ENCODE peak calls at places on chromosomes 13 and 19, in seven cellular contexts. One of them, this sample, is unnamed.
A peak's percentile ranks its signal among the peaks of the same experiment; 100 is the strongest.

GRCh38 chr13:57630661-57631606 is 610 bp upstream of the PCDH17 start:
- DNase-seq in T-helper 1 cell: no peak
- DNase-seq in activated CD4-positive, CD25-positive, alpha-beta regulatory T cell: no peak
- DNase-seq in MCF 10A: no peak
- DNase-seq in AG10803: no peak
- DNase-seq in T1000: peak; percentile 10
- DNase-seq in cardiac muscle cell: peak; percentile 30
- DNase-seq in this sample: no peak

GRCh38 chr13:98482476-98483444 is 94.1 kb downstream of the STK24 start:
- DNase-seq in T-helper 1 cell: no peak
- DNase-seq in activated CD4-positive, CD25-positive, alpha-beta regulatory T cell: no peak
- DNase-seq in MCF 10A: peak; percentile 79
- DNase-seq in AG10803: peak; percentile 86
- DNase-seq in T1000: no peak
- DNase-seq in cardiac muscle cell: peak; percentile 77
- DNase-seq in this sample: no peak

GRCh38 chr13:99758465-99759162 is 213.0 kb downstream of the ZIC5 start:
- DNase-seq in T-helper 1 cell: no peak
- DNase-seq in activated CD4-positive, CD25-positive, alpha-beta regulatory T cell: no peak
- DNase-seq in MCF 10A: no peak
- DNase-seq in AG10803: no peak
- DNase-seq in T1000: no peak
- DNase-seq in cardiac muscle cell: no peak
- DNase-seq in this sample: no peak

GRCh38 chr13:110152351-110152750 is 154.6 kb downstream of the COL4A1 start:
- DNase-seq in T-helper 1 cell: no peak
- DNase-seq in activated CD4-positive, CD25-positive, alpha-beta regulatory T cell: no peak
- DNase-seq in MCF 10A: no peak
- DNase-seq in AG10803: no peak
- DNase-seq in T1000: no peak
- DNase-seq in cardiac muscle cell: no peak
- DNase-seq in this sample: no peak

GRCh38 chr13:41568990-41569387 is 111.6 kb downstream of the RGCC start:
- DNase-seq in T-helper 1 cell: no peak
- DNase-seq in activated CD4-positive, CD25-positive, alpha-beta regulatory T cell: no peak
- DNase-seq in MCF 10A: no peak
- DNase-seq in AG10803: peak; percentile 79
- DNase-seq in T1000: no peak
- DNase-seq in cardiac muscle cell: no peak
- DNase-seq in this sample: no peak

GRCh38 chr19:30165228-30165813 is 206.9 kb upstream of the ZNF536 start:
- DNase-seq in T-helper 1 cell: no peak
- DNase-seq in activated CD4-positive, CD25-positive, alpha-beta regulatory T cell: no peak
- DNase-seq in MCF 10A: no peak
- DNase-seq in AG10803: no peak
- DNase-seq in T1000: no peak
- DNase-seq in cardiac muscle cell: no peak
- DNase-seq in this sample: no peak

GRCh38 chr13:99425485-99426341 is 75.6 kb upstream of the TM9SF2 start:
- DNase-seq in T-helper 1 cell: no peak
- DNase-seq in activated CD4-positive, CD25-positive, alpha-beta regulatory T cell: peak; percentile 31
- DNase-seq in MCF 10A: no peak
- DNase-seq in AG10803: no peak
- DNase-seq in T1000: no peak
- DNase-seq in cardiac muscle cell: peak; percentile 46
- DNase-seq in this sample: no peak

GRCh38 chr13:41700790-41701310 is 243.5 kb downstream of the RGCC start:
- DNase-seq in T-helper 1 cell: no peak
- DNase-seq in activated CD4-positive, CD25-positive, alpha-beta regulatory T cell: no peak
- DNase-seq in MCF 10A: peak; percentile 85
- DNase-seq in AG10803: peak; percentile 86
- DNase-seq in T1000: no peak
- DNase-seq in cardiac muscle cell: no peak
- DNase-seq in this sample: no peak

GRCh38 chr13:62014299-62014698 is 598.6 kb upstream of the PCDH20 start:
- DNase-seq in T-helper 1 cell: no peak
- DNase-seq in activated CD4-positive, CD25-positive, alpha-beta regulatory T cell: no peak
- DNase-seq in MCF 10A: peak; percentile 38
- DNase-seq in AG10803: no peak
- DNase-seq in T1000: no peak
- DNase-seq in cardiac muscle cell: peak; percentile 39
- DNase-seq in this sample: no peak

GRCh38 chr19:58535857-58536256 is 8.0 kb upstream of the TRIM28 start:
- DNase-seq in T-helper 1 cell: no peak
- DNase-seq in activated CD4-positive, CD25-positive, alpha-beta regulatory T cell: no peak
- DNase-seq in MCF 10A: no peak
- DNase-seq in AG10803: no peak
- DNase-seq in T1000: no peak
- DNase-seq in cardiac muscle cell: no peak
- DNase-seq in this sample: no peak

GRCh38 chr19:47435196-47435595 is 15.9 kb upstream of the MEIS3 start:
- DNase-seq in T-helper 1 cell: no peak
- DNase-seq in activated CD4-positive, CD25-positive, alpha-beta regulatory T cell: no peak
- DNase-seq in MCF 10A: no peak
- DNase-seq in AG10803: no peak
- DNase-seq in T1000: no peak
- DNase-seq in cardiac muscle cell: no peak
- DNase-seq in this sample: no peak

GRCh38 chr13:31945202-31945978 is 86.2 kb upstream of the FRY start:
- DNase-seq in T-helper 1 cell: no peak
- DNase-seq in activated CD4-positive, CD25-positive, alpha-beta regulatory T cell: no peak
- DNase-seq in MCF 10A: peak; percentile 97
- DNase-seq in AG10803: peak; percentile 96
- DNase-seq in T1000: no peak
- DNase-seq in cardiac muscle cell: peak; percentile 46
- DNase-seq in this sample: peak; percentile 34

GRCh38 chr13:23378009-23378632 is 55.4 kb downstream of the SACS start:
- DNase-seq in T-helper 1 cell: no peak
- DNase-seq in activated CD4-positive, CD25-positive, alpha-beta regulatory T cell: no peak
- DNase-seq in MCF 10A: peak; percentile 92
- DNase-seq in AG10803: peak; percentile 99
- DNase-seq in T1000: peak; percentile 48
- DNase-seq in cardiac muscle cell: no peak
- DNase-seq in this sample: peak; percentile 38

GRCh38 chr19:34368338-34368737 is 3.3 kb downstream of the GPI start:
- DNase-seq in T-helper 1 cell: no peak
- DNase-seq in activated CD4-positive, CD25-positive, alpha-beta regulatory T cell: no peak
- DNase-seq in MCF 10A: no peak
- DNase-seq in AG10803: no peak
- DNase-seq in T1000: no peak
- DNase-seq in cardiac muscle cell: no peak
- DNase-seq in this sample: no peak

GRCh38 chr13:94335786-94336357 is 143.6 kb downstream of the DCT start:
- DNase-seq in T-helper 1 cell: no peak
- DNase-seq in activated CD4-positive, CD25-positive, alpha-beta regulatory T cell: no peak
- DNase-seq in MCF 10A: peak; percentile 60
- DNase-seq in AG10803: no peak
- DNase-seq in T1000: no peak
- DNase-seq in cardiac muscle cell: no peak
- DNase-seq in this sample: no peak

GRCh38 chr13:59706101-59706976 is 457.4 kb downstream of the DIAPH3 start:
- DNase-seq in T-helper 1 cell: no peak
- DNase-seq in activated CD4-positive, CD25-positive, alpha-beta regulatory T cell: no peak
- DNase-seq in MCF 10A: no peak
- DNase-seq in AG10803: no peak
- DNase-seq in T1000: no peak
- DNase-seq in cardiac muscle cell: no peak
- DNase-seq in this sample: no peak

GRCh38 chr13:31675521-31675953 is 63.8 kb upstream of the RXFP2 start:
- DNase-seq in T-helper 1 cell: no peak
- DNase-seq in activated CD4-positive, CD25-positive, alpha-beta regulatory T cell: no peak
- DNase-seq in MCF 10A: peak; percentile 21
- DNase-seq in AG10803: peak; percentile 76
- DNase-seq in T1000: no peak
- DNase-seq in cardiac muscle cell: no peak
- DNase-seq in this sample: no peak

GRCh38 chr13:40550130-40550529 is 116.3 kb downstream of the FOXO1 start:
- DNase-seq in T-helper 1 cell: no peak
- DNase-seq in activated CD4-positive, CD25-positive, alpha-beta regulatory T cell: no peak
- DNase-seq in MCF 10A: peak; percentile 53
- DNase-seq in AG10803: peak; percentile 14
- DNase-seq in T1000: no peak
- DNase-seq in cardiac muscle cell: no peak
- DNase-seq in this sample: no peak

GRCh38 chr13:26442541-26442940 is 114.9 kb upstream of the WASF3 start:
- DNase-seq in T-helper 1 cell: no peak
- DNase-seq in activated CD4-positive, CD25-positive, alpha-beta regulatory T cell: no peak
- DNase-seq in MCF 10A: no peak
- DNase-seq in AG10803: peak; percentile 75
- DNase-seq in T1000: no peak
- DNase-seq in cardiac muscle cell: no peak
- DNase-seq in this sample: peak; percentile 63

GRCh38 chr19:56301886-56302620 is 12.6 kb downstream of the ZSCAN5A start:
- DNase-seq in T-helper 1 cell: no peak
- DNase-seq in activated CD4-positive, CD25-positive, alpha-beta regulatory T cell: no peak
- DNase-seq in MCF 10A: no peak
- DNase-seq in AG10803: no peak
- DNase-seq in T1000: no peak
- DNase-seq in cardiac muscle cell: no peak
- DNase-seq in this sample: no peak

GRCh38 chr19:47619763-47620162 is 10.8 kb downstream of the BICRA start:
- DNase-seq in T-helper 1 cell: no peak
- DNase-seq in activated CD4-positive, CD25-positive, alpha-beta regulatory T cell: no peak
- DNase-seq in MCF 10A: no peak
- DNase-seq in AG10803: no peak
- DNase-seq in T1000: no peak
- DNase-seq in cardiac muscle cell: no peak
- DNase-seq in this sample: peak; percentile 77

GRCh38 chr19:14091885-14092462 is 1.4 kb upstream of the SAMD1 start:
- DNase-seq in T-helper 1 cell: no peak
- DNase-seq in activated CD4-positive, CD25-positive, alpha-beta regulatory T cell: no peak
- DNase-seq in MCF 10A: no peak
- DNase-seq in AG10803: no peak
- DNase-seq in T1000: no peak
- DNase-seq in cardiac muscle cell: no peak
- DNase-seq in this sample: no peak

GRCh38 chr13:41216160-41216559 is 21.8 kb upstream of the KBTBD7 start:
- DNase-seq in T-helper 1 cell: no peak
- DNase-seq in activated CD4-positive, CD25-positive, alpha-beta regulatory T cell: no peak
- DNase-seq in MCF 10A: no peak
- DNase-seq in AG10803: peak; percentile 53
- DNase-seq in T1000: no peak
- DNase-seq in cardiac muscle cell: no peak
- DNase-seq in this sample: no peak

GRCh38 chr19:42054205-42054604 is 15.8 kb downstream of the GRIK5 start:
- DNase-seq in T-helper 1 cell: no peak
- DNase-seq in activated CD4-positive, CD25-positive, alpha-beta regulatory T cell: no peak
- DNase-seq in MCF 10A: no peak
- DNase-seq in AG10803: no peak
- DNase-seq in T1000: no peak
- DNase-seq in cardiac muscle cell: no peak
- DNase-seq in this sample: no peak

GRCh38 chr13:77506874-77507273 is 28.6 kb upstream of the SCEL start:
- DNase-seq in T-helper 1 cell: no peak
- DNase-seq in activated CD4-positive, CD25-positive, alpha-beta regulatory T cell: no peak
- DNase-seq in MCF 10A: peak; percentile 27
- DNase-seq in AG10803: peak; percentile 9
- DNase-seq in T1000: no peak
- DNase-seq in cardiac muscle cell: no peak
- DNase-seq in this sample: no peak

GRCh38 chr13:43520331-43520730 is 266.4 kb downstream of the ENOX1 start:
- DNase-seq in T-helper 1 cell: no peak
- DNase-seq in activated CD4-positive, CD25-positive, alpha-beta regulatory T cell: no peak
- DNase-seq in MCF 10A: no peak
- DNase-seq in AG10803: no peak
- DNase-seq in T1000: no peak
- DNase-seq in cardiac muscle cell: no peak
- DNase-seq in this sample: no peak

GRCh38 chr19:29044037-29044436 is 168.9 kb downstream of the UQCRFS1 start:
- DNase-seq in T-helper 1 cell: no peak
- DNase-seq in activated CD4-positive, CD25-positive, alpha-beta regulatory T cell: no peak
- DNase-seq in MCF 10A: no peak
- DNase-seq in AG10803: no peak
- DNase-seq in T1000: no peak
- DNase-seq in cardiac muscle cell: no peak
- DNase-seq in this sample: no peak

GRCh38 chr19:3506384-3507340 is 551 bp downstream of the FZR1 start:
- DNase-seq in T-helper 1 cell: no peak
- DNase-seq in activated CD4-positive, CD25-positive, alpha-beta regulatory T cell: no peak
- DNase-seq in MCF 10A: peak; percentile 25
- DNase-seq in AG10803: no peak
- DNase-seq in T1000: no peak
- DNase-seq in cardiac muscle cell: peak; percentile 43
- DNase-seq in this sample: peak; percentile 22

GRCh38 chr13:25902946-25903345 is 148.9 kb downstream of the SHISA2 start:
- DNase-seq in T-helper 1 cell: no peak
- DNase-seq in activated CD4-positive, CD25-positive, alpha-beta regulatory T cell: no peak
- DNase-seq in MCF 10A: no peak
- DNase-seq in AG10803: no peak
- DNase-seq in T1000: no peak
- DNase-seq in cardiac muscle cell: no peak
- DNase-seq in this sample: no peak

GRCh38 chr13:114161644-114162532 is 17.2 kb upstream of the CFAP97D2 start:
- DNase-seq in T-helper 1 cell: no peak
- DNase-seq in activated CD4-positive, CD25-positive, alpha-beta regulatory T cell: no peak
- DNase-seq in MCF 10A: peak; percentile 40
- DNase-seq in AG10803: peak; percentile 47
- DNase-seq in T1000: no peak
- DNase-seq in cardiac muscle cell: no peak
- DNase-seq in this sample: no peak

GRCh38 chr13:101127741-101128353 is 288.5 kb downstream of the NALCN start:
- DNase-seq in T-helper 1 cell: no peak
- DNase-seq in activated CD4-positive, CD25-positive, alpha-beta regulatory T cell: no peak
- DNase-seq in MCF 10A: peak; percentile 73
- DNase-seq in AG10803: peak; percentile 41
- DNase-seq in T1000: no peak
- DNase-seq in cardiac muscle cell: peak; percentile 71
- DNase-seq in this sample: peak; percentile 42

GRCh38 chr13:18956473-18957078 is 225.0 kb downstream of the TUBA3C start:
- DNase-seq in T-helper 1 cell: no peak
- DNase-seq in activated CD4-positive, CD25-positive, alpha-beta regulatory T cell: no peak
- DNase-seq in MCF 10A: no peak
- DNase-seq in AG10803: no peak
- DNase-seq in T1000: no peak
- DNase-seq in cardiac muscle cell: no peak
- DNase-seq in this sample: no peak

GRCh38 chr19:45103200-45103624 is 10.2 kb downstream of the PPP1R37 start:
- DNase-seq in T-helper 1 cell: no peak
- DNase-seq in activated CD4-positive, CD25-positive, alpha-beta regulatory T cell: no peak
- DNase-seq in MCF 10A: no peak
- DNase-seq in AG10803: no peak
- DNase-seq in T1000: no peak
- DNase-seq in cardiac muscle cell: no peak
- DNase-seq in this sample: no peak

GRCh38 chr19:52170304-52170703 is 1.1 kb downstream of the ZNF836 start:
- DNase-seq in T-helper 1 cell: no peak
- DNase-seq in activated CD4-positive, CD25-positive, alpha-beta regulatory T cell: no peak
- DNase-seq in MCF 10A: no peak
- DNase-seq in AG10803: no peak
- DNase-seq in T1000: no peak
- DNase-seq in cardiac muscle cell: no peak
- DNase-seq in this sample: no peak

GRCh38 chr19:33301011-33301899 is 1.1 kb downstream of the CEBPA start:
- DNase-seq in T-helper 1 cell: no peak
- DNase-seq in activated CD4-positive, CD25-positive, alpha-beta regulatory T cell: no peak
- DNase-seq in MCF 10A: no peak
- DNase-seq in AG10803: peak; percentile 11
- DNase-seq in T1000: no peak
- DNase-seq in cardiac muscle cell: peak; percentile 40
- DNase-seq in this sample: peak; percentile 51

GRCh38 chr13:70357031-70357430 is 248.8 kb upstream of the KLHL1 start:
- DNase-seq in T-helper 1 cell: no peak
- DNase-seq in activated CD4-positive, CD25-positive, alpha-beta regulatory T cell: no peak
- DNase-seq in MCF 10A: no peak
- DNase-seq in AG10803: no peak
- DNase-seq in T1000: no peak
- DNase-seq in cardiac muscle cell: no peak
- DNase-seq in this sample: no peak

GRCh38 chr19:33193864-33194362 is at the start of gene LRP3:
- DNase-seq in T-helper 1 cell: no peak
- DNase-seq in activated CD4-positive, CD25-positive, alpha-beta regulatory T cell: no peak
- DNase-seq in MCF 10A: no peak
- DNase-seq in AG10803: peak; percentile 20
- DNase-seq in T1000: no peak
- DNase-seq in cardiac muscle cell: peak; percentile 84
- DNase-seq in this sample: no peak

GRCh38 chr19:16197188-16197621 is 506 bp upstream of the AP1M1 start:
- DNase-seq in T-helper 1 cell: no peak
- DNase-seq in activated CD4-positive, CD25-positive, alpha-beta regulatory T cell: no peak
- DNase-seq in MCF 10A: peak; percentile 33
- DNase-seq in AG10803: peak; percentile 93
- DNase-seq in T1000: peak; percentile 70
- DNase-seq in cardiac muscle cell: no peak
- DNase-seq in this sample: peak; percentile 33